ENCODE peak calls at places on chromosome 11, in nine cellular contexts. One of them, this sample, is unnamed. For H3K4me1, the result is how much of the 10 kb centered on the place peaks cover.

GRCh38 chr11:128632151-128632791 is 44.9 kb upstream of the ETS1 start:
- DNase-seq in GM23248: peak
- DNase-seq in mammary epithelial cell: peak
- DNase-seq in A549: peak
- DNase-seq in CD4-positive, CD25-positive, alpha-beta regulatory T cell: peak
- DNase-seq in SJSA1: peak
- DNase-seq in right lobe of liver: no peak
- DNase-seq in SK-N-SH: peak
- DNase-seq in cardiac muscle cell: peak
- DNase-seq in this sample: no peak

GRCh38 chr11:7936615-7937014 is 4.9 kb downstream of the OR10A3 start:
- DNase-seq in GM23248: no peak
- DNase-seq in mammary epithelial cell: peak
- DNase-seq in A549: no peak
- DNase-seq in CD4-positive, CD25-positive, alpha-beta regulatory T cell: no peak
- DNase-seq in SJSA1: no peak
- DNase-seq in right lobe of liver: no peak
- DNase-seq in SK-N-SH: no peak
- DNase-seq in cardiac muscle cell: no peak
- DNase-seq in this sample: no peak

GRCh38 chr11:20367313-20367948 is 3.9 kb downstream of the HTATIP2 start:
- DNase-seq in GM23248: peak
- DNase-seq in mammary epithelial cell: peak
- DNase-seq in A549: peak
- DNase-seq in CD4-positive, CD25-positive, alpha-beta regulatory T cell: peak
- DNase-seq in SJSA1: peak
- DNase-seq in right lobe of liver: no peak
- DNase-seq in SK-N-SH: no peak
- DNase-seq in cardiac muscle cell: peak
- DNase-seq in this sample: no peak

GRCh38 chr11:100576044-100577021 is 110.8 kb upstream of the ARHGAP42 start:
- DNase-seq in GM23248: peak
- DNase-seq in mammary epithelial cell: peak
- DNase-seq in A549: peak
- DNase-seq in CD4-positive, CD25-positive, alpha-beta regulatory T cell: no peak
- DNase-seq in SJSA1: peak
- DNase-seq in right lobe of liver: no peak
- DNase-seq in SK-N-SH: peak
- DNase-seq in cardiac muscle cell: peak
- DNase-seq in this sample: no peak

GRCh38 chr11:67240575-67241389 is 25.5 kb upstream of the GRK2 start:
- DNase-seq in GM23248: peak
- DNase-seq in mammary epithelial cell: peak
- DNase-seq in A549: peak
- DNase-seq in CD4-positive, CD25-positive, alpha-beta regulatory T cell: peak
- DNase-seq in SJSA1: peak
- DNase-seq in right lobe of liver: peak
- DNase-seq in SK-N-SH: peak
- DNase-seq in cardiac muscle cell: peak
- DNase-seq in this sample: peak

GRCh38 chr11:10584071-10584501 is 15.6 kb upstream of the LYVE1 start:
- DNase-seq in GM23248: no peak
- DNase-seq in mammary epithelial cell: no peak
- DNase-seq in A549: no peak
- DNase-seq in CD4-positive, CD25-positive, alpha-beta regulatory T cell: no peak
- DNase-seq in SJSA1: peak
- DNase-seq in right lobe of liver: no peak
- DNase-seq in SK-N-SH: no peak
- DNase-seq in cardiac muscle cell: peak
- DNase-seq in this sample: no peak

GRCh38 chr11:72668645-72669347 is 5.4 kb downstream of the PDE2A start:
- DNase-seq in GM23248: no peak
- DNase-seq in mammary epithelial cell: peak
- DNase-seq in A549: no peak
- DNase-seq in CD4-positive, CD25-positive, alpha-beta regulatory T cell: no peak
- DNase-seq in SJSA1: no peak
- DNase-seq in right lobe of liver: no peak
- DNase-seq in SK-N-SH: no peak
- DNase-seq in cardiac muscle cell: no peak
- DNase-seq in this sample: no peak

GRCh38 chr11:92249156-92249753 is 24.6 kb downstream of the FAT3 start:
- DNase-seq in GM23248: no peak
- DNase-seq in mammary epithelial cell: no peak
- DNase-seq in A549: no peak
- DNase-seq in CD4-positive, CD25-positive, alpha-beta regulatory T cell: no peak
- DNase-seq in SJSA1: no peak
- DNase-seq in right lobe of liver: no peak
- DNase-seq in SK-N-SH: no peak
- DNase-seq in cardiac muscle cell: no peak
- DNase-seq in this sample: no peak

GRCh38 chr11:2665747-2666710 is 33.8 kb downstream of the KCNQ1OT1 start:
- DNase-seq in GM23248: no peak
- DNase-seq in mammary epithelial cell: no peak
- DNase-seq in A549: no peak
- DNase-seq in CD4-positive, CD25-positive, alpha-beta regulatory T cell: no peak
- DNase-seq in SJSA1: no peak
- DNase-seq in right lobe of liver: no peak
- DNase-seq in SK-N-SH: no peak
- DNase-seq in cardiac muscle cell: peak
- DNase-seq in this sample: no peak

GRCh38 chr11:12069053-12069676 is 41.2 kb upstream of the MICAL2 start:
- DNase-seq in GM23248: no peak
- DNase-seq in mammary epithelial cell: no peak
- DNase-seq in A549: no peak
- DNase-seq in CD4-positive, CD25-positive, alpha-beta regulatory T cell: no peak
- DNase-seq in SJSA1: no peak
- DNase-seq in right lobe of liver: no peak
- DNase-seq in SK-N-SH: no peak
- DNase-seq in cardiac muscle cell: no peak
- DNase-seq in this sample: no peak

GRCh38 chr11:2533642-2534115 is 88.9 kb downstream of the KCNQ1 start:
- DNase-seq in GM23248: peak
- DNase-seq in mammary epithelial cell: peak
- DNase-seq in A549: no peak
- DNase-seq in CD4-positive, CD25-positive, alpha-beta regulatory T cell: no peak
- DNase-seq in SJSA1: peak
- DNase-seq in right lobe of liver: peak
- DNase-seq in SK-N-SH: no peak
- DNase-seq in cardiac muscle cell: peak
- DNase-seq in this sample: no peak

GRCh38 chr11:7894251-7894650 is 36.8 kb downstream of the OR10A6 start:
- DNase-seq in GM23248: no peak
- DNase-seq in mammary epithelial cell: no peak
- DNase-seq in A549: no peak
- DNase-seq in CD4-positive, CD25-positive, alpha-beta regulatory T cell: no peak
- DNase-seq in SJSA1: no peak
- DNase-seq in right lobe of liver: no peak
- DNase-seq in SK-N-SH: no peak
- DNase-seq in cardiac muscle cell: no peak
- DNase-seq in this sample: no peak

GRCh38 chr11:76280882-76281557 is 74.7 kb upstream of the WNT11 start:
- DNase-seq in GM23248: no peak
- DNase-seq in mammary epithelial cell: no peak
- DNase-seq in A549: no peak
- DNase-seq in CD4-positive, CD25-positive, alpha-beta regulatory T cell: no peak
- DNase-seq in SJSA1: no peak
- DNase-seq in right lobe of liver: no peak
- DNase-seq in SK-N-SH: no peak
- DNase-seq in cardiac muscle cell: no peak
- DNase-seq in this sample: no peak

GRCh38 chr11:121894581-121894980 is 221.4 kb downstream of the BLID start:
- DNase-seq in GM23248: peak
- DNase-seq in mammary epithelial cell: peak
- DNase-seq in A549: no peak
- DNase-seq in CD4-positive, CD25-positive, alpha-beta regulatory T cell: no peak
- DNase-seq in SJSA1: no peak
- DNase-seq in right lobe of liver: no peak
- DNase-seq in SK-N-SH: no peak
- DNase-seq in cardiac muscle cell: no peak
- DNase-seq in this sample: no peak

GRCh38 chr11:133306019-133306418 is 226.3 kb downstream of the OPCML start:
- DNase-seq in GM23248: no peak
- DNase-seq in mammary epithelial cell: peak
- DNase-seq in A549: no peak
- DNase-seq in CD4-positive, CD25-positive, alpha-beta regulatory T cell: no peak
- DNase-seq in SJSA1: no peak
- DNase-seq in right lobe of liver: no peak
- DNase-seq in SK-N-SH: no peak
- DNase-seq in cardiac muscle cell: no peak
- DNase-seq in this sample: no peak
- H3K4me1 ChIP-seq in GM23248: under half
- H3K4me1 ChIP-seq in mammary epithelial cell: under half
- H3K4me1 ChIP-seq in A549: under half
- H3K4me1 ChIP-seq in CD4-positive, CD25-positive, alpha-beta regulatory T cell: under half
- H3K4me1 ChIP-seq in SJSA1: under half
- H3K4me1 ChIP-seq in right lobe of liver: under half
- H3K4me1 ChIP-seq in SK-N-SH: under half
- H3K4me1 ChIP-seq in cardiac muscle cell: under half
- H3K4me1 ChIP-seq in this sample: under half

DNA sequence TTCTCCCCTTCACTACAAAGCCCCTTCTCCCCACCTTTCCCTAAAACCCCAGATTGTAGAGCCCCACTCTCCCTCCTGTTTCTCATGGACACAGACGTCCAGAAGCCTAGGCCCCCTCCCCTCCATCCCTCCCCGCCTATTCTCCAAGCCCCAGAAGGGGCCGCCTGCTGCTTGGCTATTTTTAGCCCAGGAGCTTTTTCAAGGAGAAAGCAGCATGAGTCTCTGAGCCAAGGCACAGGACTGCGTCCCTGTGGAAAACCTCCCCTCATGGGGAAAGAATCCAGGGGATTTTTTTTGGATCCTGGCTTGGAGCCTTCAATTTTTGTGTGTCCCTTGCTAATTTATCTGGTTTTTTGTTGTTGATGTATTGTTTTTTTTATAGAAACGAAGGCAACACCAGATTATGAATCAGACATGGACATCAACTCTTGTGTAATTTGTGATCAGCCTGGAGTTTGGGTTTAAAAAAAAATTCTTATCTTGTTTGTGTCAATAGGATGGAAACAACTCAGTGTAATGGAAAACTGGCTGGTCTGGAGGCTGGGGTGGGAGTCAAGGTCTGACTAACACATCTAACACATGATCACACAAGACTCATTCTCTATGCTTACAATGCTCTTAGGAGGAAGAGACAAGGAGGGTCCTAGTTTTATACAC is 17.4 kb upstream of the ACCSL start:
- DNase-seq in GM23248: peak
- DNase-seq in mammary epithelial cell: no peak
- DNase-seq in A549: no peak
- DNase-seq in CD4-positive, CD25-positive, alpha-beta regulatory T cell: no peak
- DNase-seq in SJSA1: peak
- DNase-seq in right lobe of liver: no peak
- DNase-seq in SK-N-SH: no peak
- DNase-seq in cardiac muscle cell: peak
- DNase-seq in this sample: no peak
- H3K4me1 ChIP-seq in GM23248: under half
- H3K4me1 ChIP-seq in mammary epithelial cell: under half
- H3K4me1 ChIP-seq in A549: under half
- H3K4me1 ChIP-seq in CD4-positive, CD25-positive, alpha-beta regulatory T cell: under half
- H3K4me1 ChIP-seq in SJSA1: under half
- H3K4me1 ChIP-seq in right lobe of liver: under half
- H3K4me1 ChIP-seq in SK-N-SH: under half
- H3K4me1 ChIP-seq in cardiac muscle cell: under half
- H3K4me1 ChIP-seq in this sample: under half

DNA sequence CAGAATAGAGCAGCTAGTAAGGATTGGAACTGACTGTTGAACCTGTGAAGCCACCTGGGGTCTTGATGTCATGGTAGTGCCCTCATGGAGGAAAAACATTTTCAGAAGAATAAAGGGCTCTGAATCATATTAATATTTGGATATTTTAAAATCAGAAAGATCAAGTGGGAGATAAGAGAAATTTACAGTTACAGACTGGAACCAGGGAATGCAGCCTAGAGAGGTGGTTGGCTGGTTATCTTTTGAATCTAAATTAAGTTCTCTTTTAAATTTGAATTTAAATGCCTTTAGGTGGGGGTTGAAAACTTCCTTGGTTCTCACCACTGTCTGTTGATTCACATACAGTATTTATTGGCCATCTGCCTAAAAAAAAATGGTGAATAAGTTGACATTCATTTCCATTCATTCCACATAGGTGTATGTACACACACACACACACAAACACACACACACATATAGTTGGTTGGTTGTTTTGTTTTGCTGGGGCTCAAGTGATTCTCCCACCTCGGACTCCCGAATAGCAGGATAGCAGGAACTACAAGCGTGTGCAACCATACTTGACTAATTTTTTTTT is 35.7 kb upstream of the PTPRJ start:
- DNase-seq in GM23248: peak
- DNase-seq in mammary epithelial cell: peak
- DNase-seq in A549: no peak
- DNase-seq in CD4-positive, CD25-positive, alpha-beta regulatory T cell: no peak
- DNase-seq in SJSA1: peak
- DNase-seq in right lobe of liver: no peak
- DNase-seq in SK-N-SH: no peak
- DNase-seq in cardiac muscle cell: no peak
- DNase-seq in this sample: no peak
- H3K4me1 ChIP-seq in GM23248: under half
- H3K4me1 ChIP-seq in mammary epithelial cell: under half
- H3K4me1 ChIP-seq in A549: half or more
- H3K4me1 ChIP-seq in CD4-positive, CD25-positive, alpha-beta regulatory T cell: under half
- H3K4me1 ChIP-seq in SJSA1: half or more
- H3K4me1 ChIP-seq in right lobe of liver: under half
- H3K4me1 ChIP-seq in SK-N-SH: under half
- H3K4me1 ChIP-seq in cardiac muscle cell: under half
- H3K4me1 ChIP-seq in this sample: under half

GRCh38 chr11:116553482-116553881 is 219.3 kb downstream of the BUD13 start:
- DNase-seq in GM23248: no peak
- DNase-seq in mammary epithelial cell: no peak
- DNase-seq in A549: no peak
- DNase-seq in CD4-positive, CD25-positive, alpha-beta regulatory T cell: no peak
- DNase-seq in SJSA1: no peak
- DNase-seq in right lobe of liver: no peak
- DNase-seq in SK-N-SH: no peak
- DNase-seq in cardiac muscle cell: no peak
- DNase-seq in this sample: no peak

GRCh38 chr11:116558504-116559252 is 214.1 kb downstream of the BUD13 start:
- DNase-seq in GM23248: peak
- DNase-seq in mammary epithelial cell: no peak
- DNase-seq in A549: no peak
- DNase-seq in CD4-positive, CD25-positive, alpha-beta regulatory T cell: no peak
- DNase-seq in SJSA1: peak
- DNase-seq in right lobe of liver: no peak
- DNase-seq in SK-N-SH: no peak
- DNase-seq in cardiac muscle cell: peak
- DNase-seq in this sample: no peak

GRCh38 chr11:116557261-116557660 is 215.5 kb downstream of the BUD13 start:
- DNase-seq in GM23248: peak
- DNase-seq in mammary epithelial cell: no peak
- DNase-seq in A549: no peak
- DNase-seq in CD4-positive, CD25-positive, alpha-beta regulatory T cell: no peak
- DNase-seq in SJSA1: no peak
- DNase-seq in right lobe of liver: no peak
- DNase-seq in SK-N-SH: peak
- DNase-seq in cardiac muscle cell: no peak
- DNase-seq in this sample: no peak

DNA sequence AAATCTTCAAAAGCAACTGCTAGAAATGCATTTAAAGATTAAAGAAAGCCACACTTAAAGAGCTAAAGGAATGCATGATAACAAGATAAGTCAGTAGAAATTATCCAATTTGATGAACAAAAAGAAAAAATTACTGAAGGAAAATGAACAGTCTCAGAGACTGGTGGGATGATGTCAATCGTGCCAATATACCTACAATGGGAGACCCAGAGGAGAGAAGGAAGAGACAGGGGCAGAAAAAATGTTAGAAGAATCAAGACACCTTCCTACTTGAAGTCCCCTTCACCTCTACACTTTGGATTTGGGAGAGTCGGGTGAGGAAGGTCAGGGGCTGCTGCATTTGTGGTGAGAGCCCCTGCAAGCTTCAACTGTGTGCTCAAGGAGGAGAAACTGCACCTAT is 216.3 kb downstream of the BUD13 start:
- DNase-seq in GM23248: no peak
- DNase-seq in mammary epithelial cell: no peak
- DNase-seq in A549: no peak
- DNase-seq in CD4-positive, CD25-positive, alpha-beta regulatory T cell: no peak
- DNase-seq in SJSA1: no peak
- DNase-seq in right lobe of liver: no peak
- DNase-seq in SK-N-SH: no peak
- DNase-seq in cardiac muscle cell: no peak
- DNase-seq in this sample: no peak
- H3K4me1 ChIP-seq in GM23248: under half
- H3K4me1 ChIP-seq in mammary epithelial cell: under half
- H3K4me1 ChIP-seq in A549: under half
- H3K4me1 ChIP-seq in CD4-positive, CD25-positive, alpha-beta regulatory T cell: under half
- H3K4me1 ChIP-seq in SJSA1: under half
- H3K4me1 ChIP-seq in right lobe of liver: under half
- H3K4me1 ChIP-seq in SK-N-SH: under half
- H3K4me1 ChIP-seq in cardiac muscle cell: under half
- H3K4me1 ChIP-seq in this sample: under half

This sample was measured in thoracic aorta.